ENCODE peak calls at places on chromosome 21, in ten cellular contexts. One of them, this sample, is unnamed.

GRCh38 chr21:46210378-46211136 is 18.0 kb downstream of the LSS start:
- DNase-seq in lower lobe of right lung: peak; percentile 28
- DNase-seq in IMR-90: no peak
- DNase-seq in aorta: peak; percentile 31
- DNase-seq in sigmoid colon: peak; percentile 56
- DNase-seq in CD4-positive, alpha-beta T cell: no peak
- DNase-seq in ovary: no peak
- DNase-seq in heart left ventricle: no peak
- DNase-seq in CD8-positive, alpha-beta T cell: no peak
- DNase-seq in RWPE1: no peak
- DNase-seq in this sample: no peak

GRCh38 chr21:31624181-31624580 is 35.3 kb upstream of the SOD1 start:
- DNase-seq in lower lobe of right lung: no peak
- DNase-seq in ovary: no peak
- DNase-seq in RWPE1: no peak
- DNase-seq in sigmoid colon: no peak
- DNase-seq in heart left ventricle: no peak
- DNase-seq in IMR-90: no peak
- DNase-seq in CD8-positive, alpha-beta T cell: no peak
- DNase-seq in CD4-positive, alpha-beta T cell: no peak
- DNase-seq in aorta: no peak
- DNase-seq in this sample: no peak

GRCh38 chr21:46051821-46052675 is 45.9 kb upstream of the COL6A2 start:
- DNase-seq in aorta: peak; percentile 39
- DNase-seq in IMR-90: no peak
- DNase-seq in ovary: peak; percentile 34
- DNase-seq in lower lobe of right lung: peak; percentile 41
- DNase-seq in sigmoid colon: peak; percentile 62
- DNase-seq in heart left ventricle: no peak
- DNase-seq in CD4-positive, alpha-beta T cell: no peak
- DNase-seq in CD8-positive, alpha-beta T cell: no peak
- DNase-seq in RWPE1: no peak
- DNase-seq in this sample: no peak

GRCh38 chr21:14687277-14687642 is 141.1 kb upstream of the SAMSN1 start:
- DNase-seq in ovary: no peak
- DNase-seq in CD4-positive, alpha-beta T cell: no peak
- DNase-seq in lower lobe of right lung: no peak
- DNase-seq in CD8-positive, alpha-beta T cell: no peak
- DNase-seq in sigmoid colon: no peak
- DNase-seq in aorta: no peak
- DNase-seq in heart left ventricle: no peak
- DNase-seq in IMR-90: no peak
- DNase-seq in RWPE1: no peak
- DNase-seq in this sample: no peak

GRCh38 chr21:26717146-26717739 is 128.0 kb downstream of the ADAMTS1 start:
- DNase-seq in IMR-90: peak; percentile 31
- DNase-seq in sigmoid colon: no peak
- DNase-seq in heart left ventricle: no peak
- DNase-seq in lower lobe of right lung: no peak
- DNase-seq in ovary: no peak
- DNase-seq in aorta: no peak
- DNase-seq in CD8-positive, alpha-beta T cell: no peak
- DNase-seq in RWPE1: peak; percentile 11
- DNase-seq in CD4-positive, alpha-beta T cell: no peak
- DNase-seq in this sample: no peak

GRCh38 chr21:36422279-36423098 is 37.3 kb downstream of the CHAF1B start:
- DNase-seq in heart left ventricle: peak; percentile 29
- DNase-seq in lower lobe of right lung: peak; percentile 63
- DNase-seq in aorta: peak; percentile 73
- DNase-seq in sigmoid colon: no peak
- DNase-seq in IMR-90: peak; percentile 71
- DNase-seq in CD4-positive, alpha-beta T cell: no peak
- DNase-seq in CD8-positive, alpha-beta T cell: no peak
- DNase-seq in RWPE1: peak; percentile 52
- DNase-seq in ovary: no peak
- DNase-seq in this sample: no peak

GRCh38 chr21:32246571-32246970 is 32.3 kb downstream of the MIS18A start:
- DNase-seq in CD4-positive, alpha-beta T cell: no peak
- DNase-seq in IMR-90: no peak
- DNase-seq in lower lobe of right lung: no peak
- DNase-seq in aorta: no peak
- DNase-seq in heart left ventricle: no peak
- DNase-seq in ovary: no peak
- DNase-seq in sigmoid colon: no peak
- DNase-seq in RWPE1: no peak
- DNase-seq in CD8-positive, alpha-beta T cell: no peak
- DNase-seq in this sample: no peak

GRCh38 chr21:31576428-31576827 is 83.1 kb upstream of the SOD1 start:
- DNase-seq in CD8-positive, alpha-beta T cell: no peak
- DNase-seq in lower lobe of right lung: no peak
- DNase-seq in IMR-90: no peak
- DNase-seq in heart left ventricle: no peak
- DNase-seq in RWPE1: peak; percentile 20
- DNase-seq in ovary: no peak
- DNase-seq in CD4-positive, alpha-beta T cell: no peak
- DNase-seq in sigmoid colon: no peak
- DNase-seq in aorta: no peak
- DNase-seq in this sample: no peak

GRCh38 chr21:34075760-34076159 is 2.4 kb downstream of the MRPS6 start:
- DNase-seq in aorta: no peak
- DNase-seq in sigmoid colon: no peak
- DNase-seq in IMR-90: no peak
- DNase-seq in RWPE1: no peak
- DNase-seq in CD8-positive, alpha-beta T cell: no peak
- DNase-seq in heart left ventricle: no peak
- DNase-seq in ovary: no peak
- DNase-seq in lower lobe of right lung: no peak
- DNase-seq in CD4-positive, alpha-beta T cell: no peak
- DNase-seq in this sample: no peak

GRCh38 chr21:16330340-16331319 is 600.8 kb downstream of the USP25 start:
- DNase-seq in IMR-90: peak; percentile 75
- DNase-seq in aorta: no peak
- DNase-seq in lower lobe of right lung: no peak
- DNase-seq in heart left ventricle: peak; percentile 12
- DNase-seq in ovary: no peak
- DNase-seq in RWPE1: peak; percentile 42
- DNase-seq in CD8-positive, alpha-beta T cell: no peak
- DNase-seq in CD4-positive, alpha-beta T cell: no peak
- DNase-seq in sigmoid colon: no peak
- DNase-seq in this sample: no peak

DNA sequence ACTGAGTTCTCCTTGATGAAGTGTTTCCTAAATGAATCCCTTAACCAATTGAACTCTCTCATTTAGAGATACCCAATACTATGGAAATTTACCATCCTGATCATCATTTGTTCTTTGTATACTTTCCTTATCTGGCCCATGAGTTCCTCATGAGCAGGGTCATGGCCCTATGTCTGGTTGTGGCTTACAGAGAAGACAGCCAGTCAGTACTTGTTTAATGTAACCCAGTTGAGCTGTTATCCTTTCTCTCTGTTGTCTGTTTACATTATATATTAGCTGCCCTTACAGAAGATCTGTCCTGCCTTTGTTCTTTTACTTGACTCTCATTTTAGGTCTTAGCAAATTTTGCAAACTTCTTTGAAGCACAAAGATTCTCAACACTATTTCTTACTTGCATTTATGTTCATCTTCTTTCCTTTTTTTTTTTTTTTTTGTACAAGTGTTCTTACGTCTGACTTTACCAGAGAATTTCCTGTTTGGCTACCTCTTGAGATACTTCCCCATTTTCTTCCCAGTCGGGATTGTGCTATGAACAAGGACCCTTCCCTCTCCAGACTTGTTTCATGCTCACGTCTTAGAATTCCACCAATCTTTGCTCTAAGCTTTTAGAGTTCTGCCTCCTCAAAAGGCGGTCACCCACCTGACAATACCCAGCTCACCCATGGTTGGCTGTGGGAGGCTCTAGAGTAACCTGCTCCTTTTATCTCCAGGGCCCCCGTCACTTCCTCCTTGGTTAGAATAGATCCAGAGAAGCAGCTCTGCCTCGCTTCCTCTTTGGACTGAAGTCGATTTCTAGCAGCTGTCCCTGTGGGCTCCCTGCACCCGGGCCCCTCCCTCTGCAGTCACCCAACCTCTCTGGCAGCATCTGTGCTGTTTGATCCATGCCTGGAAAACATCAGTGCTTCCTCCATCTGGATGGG is 53.6 kb upstream of the RUNX1 start:
- DNase-seq in ovary: no peak
- DNase-seq in sigmoid colon: peak; percentile 78
- DNase-seq in IMR-90: peak; percentile 33
- DNase-seq in CD8-positive, alpha-beta T cell: no peak
- DNase-seq in RWPE1: no peak
- DNase-seq in heart left ventricle: peak; percentile 47
- DNase-seq in lower lobe of right lung: peak; percentile 61
- DNase-seq in CD4-positive, alpha-beta T cell: peak; percentile 18
- DNase-seq in aorta: peak; percentile 81
- DNase-seq in this sample: peak; percentile 17
- H3K27ac ChIP-seq in ovary: no peak overlapping the region
- H3K27ac ChIP-seq in sigmoid colon: no peak overlapping the region
- H3K27ac ChIP-seq in IMR-90: no peak overlapping the region
- H3K27ac ChIP-seq in CD8-positive, alpha-beta T cell: no peak overlapping the region
- H3K27ac ChIP-seq in RWPE1: no peak overlapping the region
- H3K27ac ChIP-seq in heart left ventricle: no peak overlapping the region
- H3K27ac ChIP-seq in lower lobe of right lung: peak overlapping the region; percentile 46
- H3K27ac ChIP-seq in CD4-positive, alpha-beta T cell: peak overlapping the region; percentile 24
- H3K27ac ChIP-seq in aorta: no peak overlapping the region
- H3K27ac ChIP-seq in this sample: no peak overlapping the region

GRCh38 chr21:38760017-38760761 is 45.5 kb upstream of the ETS2 start:
- DNase-seq in RWPE1: no peak
- DNase-seq in lower lobe of right lung: no peak
- DNase-seq in CD4-positive, alpha-beta T cell: no peak
- DNase-seq in sigmoid colon: no peak
- DNase-seq in heart left ventricle: no peak
- DNase-seq in aorta: no peak
- DNase-seq in ovary: no peak
- DNase-seq in CD8-positive, alpha-beta T cell: no peak
- DNase-seq in IMR-90: peak; percentile 52
- DNase-seq in this sample: no peak

GRCh38 chr21:38759286-38759872 is 46.4 kb upstream of the ETS2 start:
- DNase-seq in ovary: no peak
- DNase-seq in lower lobe of right lung: no peak
- DNase-seq in heart left ventricle: no peak
- DNase-seq in RWPE1: no peak
- DNase-seq in IMR-90: no peak
- DNase-seq in CD4-positive, alpha-beta T cell: no peak
- DNase-seq in sigmoid colon: no peak
- DNase-seq in CD8-positive, alpha-beta T cell: no peak
- DNase-seq in aorta: no peak
- DNase-seq in this sample: no peak

GRCh38 chr21:38758815-38759214 is 46.9 kb upstream of the ETS2 start:
- DNase-seq in RWPE1: no peak
- DNase-seq in IMR-90: no peak
- DNase-seq in CD8-positive, alpha-beta T cell: no peak
- DNase-seq in sigmoid colon: no peak
- DNase-seq in ovary: no peak
- DNase-seq in aorta: no peak
- DNase-seq in lower lobe of right lung: no peak
- DNase-seq in heart left ventricle: no peak
- DNase-seq in CD4-positive, alpha-beta T cell: no peak
- DNase-seq in this sample: no peak

GRCh38 chr21:38761531-38761930 is 44.2 kb upstream of the ETS2 start:
- DNase-seq in ovary: no peak
- DNase-seq in heart left ventricle: no peak
- DNase-seq in aorta: no peak
- DNase-seq in IMR-90: no peak
- DNase-seq in CD8-positive, alpha-beta T cell: no peak
- DNase-seq in CD4-positive, alpha-beta T cell: no peak
- DNase-seq in sigmoid colon: no peak
- DNase-seq in lower lobe of right lung: no peak
- DNase-seq in RWPE1: no peak
- DNase-seq in this sample: no peak

GRCh38 chr21:38760762-38761155 is 45.0 kb upstream of the ETS2 start:
- DNase-seq in CD8-positive, alpha-beta T cell: no peak
- DNase-seq in CD4-positive, alpha-beta T cell: no peak
- DNase-seq in sigmoid colon: no peak
- DNase-seq in ovary: no peak
- DNase-seq in lower lobe of right lung: no peak
- DNase-seq in RWPE1: no peak
- DNase-seq in IMR-90: no peak
- DNase-seq in heart left ventricle: no peak
- DNase-seq in aorta: no peak
- DNase-seq in this sample: no peak
- H3K27ac ChIP-seq in CD8-positive, alpha-beta T cell: no peak overlapping the region
- H3K27ac ChIP-seq in CD4-positive, alpha-beta T cell: no peak overlapping the region
- H3K27ac ChIP-seq in sigmoid colon: peak overlapping the region; percentile 85
- H3K27ac ChIP-seq in ovary: no peak overlapping the region
- H3K27ac ChIP-seq in lower lobe of right lung: no peak overlapping the region
- H3K27ac ChIP-seq in RWPE1: no peak overlapping the region
- H3K27ac ChIP-seq in IMR-90: no peak overlapping the region
- H3K27ac ChIP-seq in heart left ventricle: no peak overlapping the region
- H3K27ac ChIP-seq in aorta: peak overlapping the region; percentile 99
- H3K27ac ChIP-seq in this sample: no peak overlapping the region

DNA sequence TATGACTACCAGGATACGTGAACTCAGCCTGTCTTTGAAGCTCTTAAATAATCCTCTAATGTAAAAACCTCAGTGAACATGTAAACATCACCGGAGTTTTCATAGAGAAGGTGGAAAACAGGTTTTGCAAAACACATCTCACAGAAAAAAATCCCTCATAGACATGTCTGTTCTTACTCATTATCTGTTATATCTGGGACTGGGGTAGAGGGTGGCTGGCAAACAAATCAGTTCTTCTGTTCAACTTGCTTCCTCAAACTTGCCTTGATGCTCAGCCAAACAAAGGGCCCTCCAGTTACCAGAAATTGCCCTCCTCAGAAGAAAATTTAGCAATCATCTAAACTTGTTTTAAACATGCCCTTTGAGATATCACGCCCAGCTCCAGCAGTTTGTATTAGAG is 66.1 kb upstream of the CXADR start:
- DNase-seq in aorta: no peak
- DNase-seq in CD4-positive, alpha-beta T cell: no peak
- DNase-seq in heart left ventricle: no peak
- DNase-seq in CD8-positive, alpha-beta T cell: no peak
- DNase-seq in sigmoid colon: no peak
- DNase-seq in ovary: no peak
- DNase-seq in RWPE1: no peak
- DNase-seq in lower lobe of right lung: no peak
- DNase-seq in IMR-90: no peak
- DNase-seq in this sample: no peak
- H3K27ac ChIP-seq in aorta: no peak overlapping the region
- H3K27ac ChIP-seq in CD4-positive, alpha-beta T cell: no peak overlapping the region
- H3K27ac ChIP-seq in heart left ventricle: no peak overlapping the region
- H3K27ac ChIP-seq in CD8-positive, alpha-beta T cell: no peak overlapping the region
- H3K27ac ChIP-seq in sigmoid colon: no peak overlapping the region
- H3K27ac ChIP-seq in ovary: no peak overlapping the region
- H3K27ac ChIP-seq in RWPE1: peak overlapping the region; percentile 47
- H3K27ac ChIP-seq in lower lobe of right lung: no peak overlapping the region
- H3K27ac ChIP-seq in IMR-90: no peak overlapping the region
- H3K27ac ChIP-seq in this sample: no peak overlapping the region

DNA sequence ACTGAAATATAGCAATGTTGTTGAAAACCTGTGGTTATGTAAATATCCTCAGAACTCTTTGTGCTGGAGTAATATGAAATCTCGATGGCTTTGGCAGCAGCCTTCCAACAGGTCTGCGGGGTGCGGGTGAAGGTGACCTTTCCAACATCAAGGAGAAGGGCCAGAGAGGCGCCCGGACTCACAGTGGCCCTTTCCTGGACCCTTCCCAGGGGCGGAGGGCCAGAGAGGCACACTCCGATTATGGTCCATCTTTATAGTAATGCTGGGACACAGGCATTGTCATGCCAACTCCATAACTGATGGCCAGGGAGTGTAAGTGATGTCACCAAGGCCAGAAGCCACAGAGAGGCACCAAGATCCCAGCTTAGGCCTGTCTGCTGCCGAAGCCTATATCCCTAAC is 18.1 kb downstream of the SLC37A1 start:
- DNase-seq in ovary: no peak
- DNase-seq in sigmoid colon: peak; percentile 57
- DNase-seq in CD4-positive, alpha-beta T cell: no peak
- DNase-seq in RWPE1: no peak
- DNase-seq in IMR-90: no peak
- DNase-seq in aorta: no peak
- DNase-seq in heart left ventricle: no peak
- DNase-seq in lower lobe of right lung: no peak
- DNase-seq in CD8-positive, alpha-beta T cell: no peak
- DNase-seq in this sample: no peak
- H3K27ac ChIP-seq in ovary: no peak overlapping the region
- H3K27ac ChIP-seq in sigmoid colon: no peak overlapping the region
- H3K27ac ChIP-seq in CD4-positive, alpha-beta T cell: no peak overlapping the region
- H3K27ac ChIP-seq in RWPE1: no peak overlapping the region
- H3K27ac ChIP-seq in IMR-90: no peak overlapping the region
- H3K27ac ChIP-seq in aorta: no peak overlapping the region
- H3K27ac ChIP-seq in heart left ventricle: no peak overlapping the region
- H3K27ac ChIP-seq in lower lobe of right lung: peak overlapping the region; percentile 49
- H3K27ac ChIP-seq in CD8-positive, alpha-beta T cell: no peak overlapping the region
- H3K27ac ChIP-seq in this sample: no peak overlapping the region